ENCODE peak calls at places on chromosomes 13 and 19, in five cellular contexts. F is heart right ventricle, Q is nephron progenitor cell, K is esophagus squamous epithelium, T is astrocyte. S is an unnamed sample.

GRCh38 chr13:47957073-47957472 is 44.0 kb downstream of the SUCLA2 start:
- DNase-seq in T (no peak), K (no peak), F (no peak), Q (no peak), S (no peak)

GRCh38 chr19:17450264-17451075 is 2.0 kb upstream of the TMEM221 start:
- DNase-seq in T (no peak), Q (no peak), F (no peak), K (no peak), S (peak; percentile 86)

GRCh38 chr13:107421028-107421427 is 794.3 kb downstream of the LIG4 start:
- DNase-seq in T (peak; percentile 67), K (no peak), F (no peak), Q (no peak), S (no peak)

GRCh38 chr19:38013913-38014575 is 107.0 kb downstream of the SIPA1L3 start:
- DNase-seq in T (no peak), Q (no peak), K (no peak), F (no peak), S (no peak)

GRCh38 chr13:99033814-99034213 is 56.0 kb upstream of the DOCK9 start:
- DNase-seq in K (no peak), F (no peak), Q (no peak), T (no peak), S (peak; percentile 55)

GRCh38 chr19:46514589-46515289 is 19.1 kb upstream of the PNMA8B start:
- DNase-seq in K (no peak), T (no peak), Q (no peak), F (no peak), S (no peak)

GRCh38 chr13:95641961-95642621 is 2.4 kb downstream of the DZIP1 start:
- DNase-seq in T (peak; percentile 47), Q (peak; percentile 59), F (no peak), K (no peak), S (no peak)

GRCh38 chr13:76157926-76158325 is 521.8 kb downstream of the LMO7 start:
- DNase-seq in K (no peak), Q (no peak), F (no peak), T (no peak), S (no peak)

GRCh38 chr13:99522288-99522687 is 21.0 kb downstream of the TM9SF2 start:
- DNase-seq in K (no peak), F (no peak), T (no peak), Q (no peak), S (no peak)

S was measured in KBM-7.